ENCODE peak calls at places on chromosomes 6 and 20, in five cellular contexts. A is fibroblast of lung, H is OCI-LY7, D is AG10803, Q is foreskin keratinocyte. V is an unnamed sample.
A peak's percentile ranks its signal among the peaks of the same experiment; 100 is the strongest.

GRCh38 chr6:123803862-123804681 is at the start of gene NKAIN2:
- DNase-seq in A (no peak), D (no peak), H (no peak), Q (no peak), V (peak; percentile 34)

GRCh38 chr6:5398530-5398929 is 137.2 kb downstream of the FARS2 start:
- DNase-seq in D (peak; percentile 61), Q (peak; percentile 74), H (peak; percentile 63), A (peak; percentile 46), V (peak; percentile 25)

GRCh38 chr20:62652051-62652893 is 10.0 kb downstream of the SLCO4A1 start:
- DNase-seq in Q (peak; percentile 92), D (peak; percentile 97), A (peak; percentile 90), H (peak; percentile 80), V (peak; percentile 94)

GRCh38 chr6:141968632-141969031 is 164.1 kb upstream of the GJE1 start:
- DNase-seq in H (no peak), A (no peak), D (no peak), Q (no peak), V (no peak)

GRCh38 chr20:48198951-48199431 is 413.7 kb upstream of the SULF2 start:
- DNase-seq in H (no peak), Q (no peak), A (peak; percentile 35), D (peak; percentile 69), V (no peak)

GRCh38 chr20:62116558-62117361 is 5.5 kb upstream of the LSM14B start:
- DNase-seq in Q (no peak), A (no peak), D (no peak), H (no peak), V (no peak)

GRCh38 chr6:154343473-154344308 is 12.9 kb downstream of the IPCEF1 start:
- DNase-seq in D (peak; percentile 44), Q (peak; percentile 91), H (no peak), A (peak; percentile 70), V (no peak)

GRCh38 chr6:169252805-169253189 is 849 bp downstream of the THBS2 start:
- DNase-seq in H (no peak), Q (no peak), A (peak; percentile 55), D (peak; percentile 34), V (no peak)

GRCh38 chr6:36320475-36320874 is 16.2 kb downstream of the BNIP5 start:
- DNase-seq in H (no peak), D (no peak), Q (no peak), A (no peak), V (no peak)

GRCh38 chr6:98458713-98459112 is 375.7 kb upstream of the POU3F2 start:
- DNase-seq in H (no peak), D (no peak), A (no peak), Q (no peak), V (no peak)

GRCh38 chr20:24842591-24843442 is 106.3 kb upstream of the CST7 start:
- DNase-seq in A (no peak), Q (no peak), D (peak; percentile 16), H (peak; percentile 76), V (peak; percentile 67)

GRCh38 chr6:168102093-168102985 is 23.3 kb upstream of the FRMD1 start:
- DNase-seq in A (no peak), Q (peak; percentile 9), H (no peak), D (no peak), V (no peak)

GRCh38 chr6:142702501-142703460 is 242.2 kb downstream of the HIVEP2 start:
- DNase-seq in A (no peak), Q (peak; percentile 61), D (no peak), H (no peak), V (peak; percentile 14)

GRCh38 chr6:170243791-170244291 is 47.0 kb downstream of the DLL1 start:
- DNase-seq in A (no peak), H (no peak), Q (no peak), D (no peak), V (no peak)

GRCh38 chr6:62808575-62809293 is 402.5 kb upstream of the FKBP1C start:
- DNase-seq in A (no peak), Q (no peak), D (no peak), H (no peak), V (no peak)

GRCh38 chr20:53940356-53940694 is 130.1 kb downstream of the BCAS1 start:
- DNase-seq in D (no peak), Q (no peak), A (no peak), H (no peak), V (no peak)

GRCh38 chr6:65182681-65183080 is 524.3 kb downstream of the EYS start:
- DNase-seq in D (no peak), H (no peak), Q (no peak), A (peak; percentile 55), V (no peak)

GRCh38 chr6:46421239-46421638 is 70.0 kb downstream of the RCAN2 start:
- DNase-seq in Q (no peak), A (no peak), H (no peak), D (peak; percentile 36), V (no peak)

GRCh38 chr6:84685983-84686584 is 78.3 kb downstream of the TBX18 start:
- DNase-seq in D (no peak), Q (peak; percentile 22), A (no peak), H (peak; percentile 27), V (no peak)

DNA sequence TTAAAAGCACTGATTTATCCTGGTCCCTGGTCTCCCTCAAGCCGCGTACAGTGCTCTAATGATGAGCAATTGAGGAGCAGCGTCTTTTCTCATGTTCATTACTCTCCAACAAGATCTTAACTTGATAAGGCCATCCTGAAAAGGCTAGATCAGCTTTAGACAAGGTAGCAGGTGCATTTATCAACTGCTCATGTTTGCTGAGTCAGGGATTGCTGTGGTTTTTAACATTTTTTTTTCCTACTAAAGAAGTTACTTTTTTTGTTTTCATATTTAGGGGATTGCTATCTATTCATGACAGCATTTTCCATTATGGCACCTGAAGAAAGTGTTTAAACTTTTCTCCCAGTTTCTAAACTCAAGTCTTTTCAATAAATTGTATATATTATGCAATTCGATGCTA is 1066.5 kb upstream of the MAP3K7 start:
- DNase-seq in H (no peak), D (no peak), Q (no peak), A (peak; percentile 10), V (no peak)
- TF ChIP-seq CTCF in H (no peak), D (no peak), Q (no peak), A (no peak), V (no peak)

GRCh38 chr6:30067460-30068139 is 602 bp downstream of the PPP1R11 start:
- DNase-seq in H (no peak), Q (no peak), A (no peak), D (no peak), V (peak; percentile 82)

GRCh38 chr6:30073489-30074240 is 1.9 kb downstream of the RNF39 start:
- DNase-seq in H (no peak), D (no peak), A (no peak), Q (no peak), V (peak; percentile 14)

GRCh38 chr6:30071858-30072257 is 3.7 kb downstream of the RNF39 start:
- DNase-seq in A (no peak), Q (no peak), H (no peak), D (no peak), V (peak; percentile 28)

GRCh38 chr6:30074331-30075093 is 1.1 kb downstream of the RNF39 start:
- DNase-seq in Q (peak; percentile 25), D (no peak), H (no peak), A (no peak), V (peak; percentile 26)

GRCh38 chr6:30071081-30071818 is 4.3 kb downstream of the PPP1R11 start:
- DNase-seq in H (no peak), Q (no peak), A (peak; percentile 40), D (peak; percentile 21), V (peak; percentile 30)
- TF ChIP-seq CTCF in H (no peak), Q (no peak), A (no peak), D (no peak), V (no peak)

GRCh38 chr6:14638562-14638931 is 521.0 kb downstream of the CD83 start:
- DNase-seq in Q (no peak), H (no peak), D (no peak), A (no peak), V (no peak)

GRCh38 chr6:14639983-14640599 is 522.5 kb downstream of the CD83 start:
- DNase-seq in D (no peak), A (no peak), H (no peak), Q (no peak), V (no peak)

GRCh38 chr6:14641401-14641800 is 523.8 kb downstream of the CD83 start:
- DNase-seq in D (no peak), Q (no peak), H (no peak), A (no peak), V (no peak)

GRCh38 chr6:14640631-14641030 is 523.1 kb downstream of the CD83 start:
- DNase-seq in A (no peak), Q (no peak), D (no peak), H (no peak), V (no peak)

DNA sequence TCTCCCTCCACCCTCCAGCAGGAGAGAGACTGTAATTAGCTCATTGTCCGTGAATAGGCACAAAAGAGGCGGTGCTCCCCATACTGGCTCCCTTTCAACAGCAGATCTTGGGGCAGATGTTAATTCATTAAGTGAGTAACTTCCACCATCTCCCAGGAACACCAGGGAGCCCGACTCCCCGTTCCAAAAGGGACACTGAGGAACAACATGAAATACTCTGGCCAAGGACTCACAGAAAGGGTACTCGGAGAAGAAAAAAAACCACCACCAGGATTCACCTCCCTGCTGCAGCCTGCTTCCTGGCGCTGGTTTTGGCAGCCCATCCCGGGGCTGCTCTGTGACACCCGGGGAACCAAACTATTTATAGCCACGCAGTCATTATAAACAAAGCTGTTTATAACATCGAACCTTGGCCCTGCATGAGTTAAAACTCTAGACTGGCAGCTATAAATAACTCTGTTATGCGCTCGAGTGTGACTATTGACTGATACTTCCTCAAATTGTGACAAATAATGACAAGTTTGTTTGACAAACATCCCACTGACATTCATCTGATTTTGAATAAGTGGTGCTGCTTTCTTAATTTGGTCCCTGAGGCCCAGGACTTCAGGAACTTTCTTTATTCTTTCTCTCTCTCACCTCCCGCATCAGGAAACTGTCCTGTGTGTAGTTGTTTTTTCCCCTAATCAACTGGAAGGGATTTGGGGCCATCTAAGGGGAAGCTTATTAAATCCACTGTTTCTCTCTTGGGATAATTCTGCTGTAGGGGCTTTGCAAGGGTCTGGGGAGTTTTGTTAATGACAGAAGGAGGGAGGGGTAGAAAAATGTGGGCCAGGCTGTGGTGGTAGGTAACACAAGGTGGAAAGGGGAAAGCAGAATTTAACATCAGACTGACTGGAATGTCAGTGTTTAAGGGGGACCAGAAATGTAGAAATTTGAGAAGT is 521.6 kb downstream of the CD83 start:
- DNase-seq in H (peak; percentile 71), A (peak; percentile 57), D (peak; percentile 53), Q (peak; percentile 46), V (peak; percentile 38)
- TF ChIP-seq CTCF in H (no peak), A (peak; percentile 13), D (no peak), Q (no peak), V (no peak)

GRCh38 chr6:1335367-1336037 is 23.6 kb downstream of the FOXQ1 start:
- DNase-seq in H (no peak), D (peak; percentile 91), A (peak; percentile 92), Q (peak; percentile 98), V (no peak)

GRCh38 chr6:1337791-1338190 is 25.9 kb downstream of the FOXQ1 start:
- DNase-seq in Q (no peak), A (no peak), H (no peak), D (peak; percentile 71), V (no peak)

GRCh38 chr6:1334725-1335124 is 22.8 kb downstream of the FOXQ1 start:
- DNase-seq in A (no peak), D (no peak), Q (no peak), H (no peak), V (no peak)

DNA sequence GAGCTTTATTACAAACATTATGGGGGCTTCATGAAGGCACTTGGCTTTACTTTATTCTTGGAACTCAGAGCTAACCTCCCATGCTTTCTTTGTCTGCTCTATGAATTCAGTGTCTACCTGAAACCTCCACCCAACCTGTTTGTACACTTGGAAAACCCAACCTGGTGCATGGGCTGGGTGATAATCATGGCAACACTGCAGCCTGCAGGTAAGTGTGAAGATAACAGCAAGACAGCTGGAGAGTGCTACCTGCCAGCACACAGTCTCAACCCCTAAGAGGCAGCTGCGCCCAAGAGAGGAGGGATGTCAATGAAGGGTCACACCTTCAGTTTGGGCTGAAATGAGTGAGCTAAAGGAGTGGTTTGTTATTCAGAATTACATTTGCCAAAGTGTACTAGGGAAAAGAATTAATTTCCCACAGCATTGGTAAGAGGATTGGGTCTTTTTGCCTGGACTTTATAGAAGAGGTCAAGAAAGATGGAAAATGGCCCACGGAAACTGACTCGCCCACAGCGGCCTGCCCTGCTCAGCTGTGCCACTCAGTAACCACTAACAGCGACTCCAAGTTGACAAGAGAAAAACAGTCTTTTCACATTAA is 24.4 kb downstream of the FOXQ1 start:
- DNase-seq in A (no peak), Q (peak; percentile 85), H (no peak), D (no peak), V (no peak)
- TF ChIP-seq CTCF in A (no peak), Q (peak; percentile 94), H (peak; percentile 11), D (peak; percentile 33), V (no peak)

V was measured in GM20000.